ENCODE peak calls at places on chromosomes 7 and 10, in four cellular contexts. One of them, this sample, is unnamed.

GRCh38 chr10:48333856-48334255 is 27.4 kb downstream of the MAPK8 start:
- DNase-seq in uterus: no peak
- DNase-seq in adrenal gland: no peak
- DNase-seq in GM06990: no peak
- DNase-seq in this sample: no peak

GRCh38 chr10:22477365-22478287 is 132.3 kb downstream of the SPAG6 start:
- DNase-seq in GM06990: no peak
- DNase-seq in uterus: no peak
- DNase-seq in adrenal gland: no peak
- DNase-seq in this sample: no peak

GRCh38 chr10:118832242-118832651 is 77.5 kb upstream of the CACUL1 start:
- DNase-seq in adrenal gland: peak
- DNase-seq in uterus: peak
- DNase-seq in GM06990: no peak
- DNase-seq in this sample: no peak

GRCh38 chr10:125116652-125117310 is 43.6 kb downstream of the CTBP2 start:
- DNase-seq in uterus: no peak
- DNase-seq in GM06990: no peak
- DNase-seq in adrenal gland: no peak
- DNase-seq in this sample: no peak

GRCh38 chr7:211715-212058 is 19.3 kb downstream of the FAM20C start:
- DNase-seq in adrenal gland: no peak
- DNase-seq in GM06990: no peak
- DNase-seq in uterus: no peak
- DNase-seq in this sample: no peak

GRCh38 chr7:116150588-116150987 is 59.8 kb upstream of the TES start:
- DNase-seq in adrenal gland: no peak
- DNase-seq in uterus: no peak
- DNase-seq in GM06990: peak
- DNase-seq in this sample: no peak

GRCh38 chr10:119517235-119518141 is 25.0 kb downstream of the RGS10 start:
- DNase-seq in adrenal gland: peak
- DNase-seq in uterus: no peak
- DNase-seq in GM06990: peak
- DNase-seq in this sample: peak

GRCh38 chr10:27600915-27601314 is 96.8 kb downstream of the RAB18 start:
- DNase-seq in GM06990: no peak
- DNase-seq in uterus: no peak
- DNase-seq in adrenal gland: no peak
- DNase-seq in this sample: no peak

GRCh38 chr7:70894799-70895198 is 237.1 kb upstream of the GALNT17 start:
- DNase-seq in uterus: no peak
- DNase-seq in GM06990: no peak
- DNase-seq in adrenal gland: no peak
- DNase-seq in this sample: no peak

GRCh38 chr7:41029072-41029492 is 673.8 kb downstream of the INHBA start:
- DNase-seq in GM06990: no peak
- DNase-seq in adrenal gland: peak
- DNase-seq in uterus: no peak
- DNase-seq in this sample: no peak

GRCh38 chr7:47534322-47535032 is 47.4 kb downstream of the TNS3 start:
- DNase-seq in adrenal gland: no peak
- DNase-seq in GM06990: no peak
- DNase-seq in uterus: no peak
- DNase-seq in this sample: no peak

GRCh38 chr7:41699532-41699931 is 3.4 kb downstream of the INHBA start:
- DNase-seq in GM06990: no peak
- DNase-seq in uterus: peak
- DNase-seq in adrenal gland: no peak
- DNase-seq in this sample: no peak

GRCh38 chr7:6637544-6638229 is 569 bp downstream of the ZNF316 start:
- DNase-seq in adrenal gland: peak
- DNase-seq in uterus: no peak
- DNase-seq in GM06990: peak
- DNase-seq in this sample: peak

GRCh38 chr10:75261813-75262725 is 26.3 kb upstream of the COMTD1 start:
- DNase-seq in uterus: peak
- DNase-seq in adrenal gland: no peak
- DNase-seq in GM06990: no peak
- DNase-seq in this sample: no peak

GRCh38 chr7:3568516-3568915 is 267.5 kb downstream of the SDK1 start:
- DNase-seq in adrenal gland: no peak
- DNase-seq in GM06990: no peak
- DNase-seq in uterus: no peak
- DNase-seq in this sample: no peak

GRCh38 chr10:103765981-103766380 is 89.4 kb downstream of the SH3PXD2A start:
- DNase-seq in uterus: no peak
- DNase-seq in adrenal gland: peak
- DNase-seq in GM06990: no peak
- DNase-seq in this sample: peak

GRCh38 chr10:13450078-13450477 is 78.7 kb downstream of the BEND7 start:
- DNase-seq in adrenal gland: no peak
- DNase-seq in uterus: no peak
- DNase-seq in GM06990: no peak
- DNase-seq in this sample: no peak

GRCh38 chr10:13650961-13651360 is 64.2 kb downstream of the PRPF18 start:
- DNase-seq in uterus: no peak
- DNase-seq in GM06990: no peak
- DNase-seq in adrenal gland: no peak
- DNase-seq in this sample: no peak

GRCh38 chr7:266851-267840 is 22.8 kb upstream of the FOXL3 start:
- DNase-seq in GM06990: no peak
- DNase-seq in adrenal gland: peak
- DNase-seq in uterus: no peak
- DNase-seq in this sample: no peak

GRCh38 chr7:33511735-33512134 is 382.4 kb downstream of the BBS9 start:
- DNase-seq in uterus: no peak
- DNase-seq in adrenal gland: no peak
- DNase-seq in GM06990: no peak
- DNase-seq in this sample: no peak

GRCh38 chr10:11170993-11171416 is 153.3 kb downstream of the CELF2 start:
- DNase-seq in adrenal gland: no peak
- DNase-seq in GM06990: no peak
- DNase-seq in uterus: no peak
- DNase-seq in this sample: no peak

GRCh38 chr7:155858521-155859061 is 46.3 kb upstream of the SHH start:
- DNase-seq in GM06990: no peak
- DNase-seq in uterus: no peak
- DNase-seq in adrenal gland: peak
- DNase-seq in this sample: no peak

GRCh38 chr10:92970301-92971070 is 90.1 kb upstream of the CYP26C1 start:
- DNase-seq in GM06990: no peak
- DNase-seq in uterus: no peak
- DNase-seq in adrenal gland: no peak
- DNase-seq in this sample: no peak

GRCh38 chr10:64275774-64276173 is 754.6 kb downstream of the REEP3 start:
- DNase-seq in GM06990: no peak
- DNase-seq in adrenal gland: no peak
- DNase-seq in uterus: no peak
- DNase-seq in this sample: no peak

GRCh38 chr10:93947055-93947454 is 46.7 kb upstream of the PLCE1 start:
- DNase-seq in adrenal gland: no peak
- DNase-seq in GM06990: no peak
- DNase-seq in uterus: no peak
- DNase-seq in this sample: no peak

GRCh38 chr7:55013851-55014250 is 5.0 kb upstream of the EGFR start:
- DNase-seq in uterus: no peak
- DNase-seq in adrenal gland: no peak
- DNase-seq in GM06990: no peak
- DNase-seq in this sample: no peak

GRCh38 chr10:28020080-28020860 is 21.4 kb upstream of the ODAD2 start:
- DNase-seq in uterus: peak
- DNase-seq in adrenal gland: no peak
- DNase-seq in GM06990: no peak
- DNase-seq in this sample: no peak

GRCh38 chr7:37694208-37695080 is 10.9 kb downstream of the GPR141 start:
- DNase-seq in adrenal gland: peak
- DNase-seq in uterus: no peak
- DNase-seq in GM06990: no peak
- DNase-seq in this sample: no peak

GRCh38 chr10:86670290-86670811 is 2.0 kb downstream of the LDB3 start:
- DNase-seq in GM06990: no peak
- DNase-seq in adrenal gland: no peak
- DNase-seq in uterus: no peak
- DNase-seq in this sample: no peak

GRCh38 chr7:117171106-117171505 is 151.8 kb downstream of the WNT2 start:
- DNase-seq in uterus: no peak
- DNase-seq in GM06990: no peak
- DNase-seq in adrenal gland: no peak
- DNase-seq in this sample: no peak

GRCh38 chr7:82715344-82715743 is 271.8 kb upstream of the CACNA2D1 start:
- DNase-seq in uterus: no peak
- DNase-seq in GM06990: no peak
- DNase-seq in adrenal gland: no peak
- DNase-seq in this sample: no peak

GRCh38 chr7:123615344-123615743 is 13.7 kb downstream of the ASB15 start:
- DNase-seq in GM06990: no peak
- DNase-seq in uterus: no peak
- DNase-seq in adrenal gland: no peak
- DNase-seq in this sample: no peak

GRCh38 chr7:87878208-87878735 is 2.0 kb downstream of the DBF4 start:
- DNase-seq in adrenal gland: no peak
- DNase-seq in uterus: no peak
- DNase-seq in GM06990: no peak
- DNase-seq in this sample: no peak

DNA sequence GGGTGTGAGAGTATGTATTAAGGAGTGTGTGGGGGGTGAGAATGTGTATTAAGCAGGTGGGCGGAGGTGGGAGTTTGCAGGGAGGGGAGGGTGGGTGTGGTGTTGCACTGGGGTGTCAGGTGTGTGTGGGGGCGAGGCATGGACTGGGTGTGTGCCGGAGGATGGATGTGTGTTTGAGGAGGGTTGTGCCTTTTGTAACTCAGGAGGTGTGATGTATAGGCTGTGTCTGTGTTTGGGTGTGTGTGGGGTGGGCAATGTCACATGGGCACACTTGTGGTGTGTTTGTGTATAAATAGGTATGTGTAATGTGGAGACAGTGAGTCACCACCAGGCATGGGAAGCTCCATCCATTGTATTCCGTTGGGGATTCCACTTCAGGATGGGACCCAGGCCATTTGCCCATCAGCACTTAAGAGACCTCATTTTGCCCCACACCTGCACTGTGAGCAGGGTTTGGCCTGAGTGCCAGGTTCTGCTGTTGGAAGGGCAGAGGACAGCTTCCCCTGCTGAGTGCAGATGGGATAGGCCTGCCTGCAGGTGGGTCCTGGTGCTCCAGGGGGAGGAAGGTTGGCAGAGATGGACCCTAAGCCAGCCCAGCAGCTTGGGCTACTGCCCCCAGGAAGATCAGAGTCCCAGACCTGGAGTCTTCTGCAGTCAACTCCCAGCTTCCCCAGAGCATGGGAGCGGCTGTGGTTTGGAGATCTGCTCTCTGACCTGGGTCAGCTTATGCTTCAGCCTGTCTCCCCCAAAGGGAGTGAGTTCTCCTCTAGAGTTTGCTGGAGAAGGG is 5.9 kb downstream of the UNC5B start:
- DNase-seq in adrenal gland: no peak
- DNase-seq in GM06990: no peak
- DNase-seq in uterus: no peak
- DNase-seq in this sample: no peak
- H3K4me3 ChIP-seq in adrenal gland: no peak
- H3K4me3 ChIP-seq in GM06990: no peak
- H3K4me3 ChIP-seq in uterus: no peak
- H3K4me3 ChIP-seq in this sample: no peak

GRCh38 chr7:16812542-16813231 is 7.9 kb upstream of the AGR2 start:
- DNase-seq in GM06990: no peak
- DNase-seq in adrenal gland: no peak
- DNase-seq in uterus: no peak
- DNase-seq in this sample: no peak
- H3K4me3 ChIP-seq in GM06990: no peak
- H3K4me3 ChIP-seq in adrenal gland: no peak
- H3K4me3 ChIP-seq in uterus: no peak
- H3K4me3 ChIP-seq in this sample: no peak

GRCh38 chr10:61452655-61453641 is at the start of gene TMEM26:
- DNase-seq in GM06990: peak
- DNase-seq in adrenal gland: peak
- DNase-seq in uterus: peak
- DNase-seq in this sample: no peak
- H3K4me3 ChIP-seq in GM06990: no peak
- H3K4me3 ChIP-seq in adrenal gland: peak
- H3K4me3 ChIP-seq in uterus: peak
- H3K4me3 ChIP-seq in this sample: no peak

GRCh38 chr7:56537477-56537876 is 421.3 kb upstream of the NUPR2 start:
- DNase-seq in GM06990: no peak
- DNase-seq in uterus: no peak
- DNase-seq in adrenal gland: no peak
- DNase-seq in this sample: no peak

GRCh38 chr7:56538541-56539429 is 422.6 kb upstream of the NUPR2 start:
- DNase-seq in GM06990: no peak
- DNase-seq in uterus: no peak
- DNase-seq in adrenal gland: no peak
- DNase-seq in this sample: no peak

GRCh38 chr7:56537952-56538351 is 421.7 kb upstream of the NUPR2 start:
- DNase-seq in adrenal gland: no peak
- DNase-seq in GM06990: no peak
- DNase-seq in uterus: no peak
- DNase-seq in this sample: no peak
- H3K4me3 ChIP-seq in adrenal gland: no peak
- H3K4me3 ChIP-seq in GM06990: no peak
- H3K4me3 ChIP-seq in uterus: no peak
- H3K4me3 ChIP-seq in this sample: no peak

DNA sequence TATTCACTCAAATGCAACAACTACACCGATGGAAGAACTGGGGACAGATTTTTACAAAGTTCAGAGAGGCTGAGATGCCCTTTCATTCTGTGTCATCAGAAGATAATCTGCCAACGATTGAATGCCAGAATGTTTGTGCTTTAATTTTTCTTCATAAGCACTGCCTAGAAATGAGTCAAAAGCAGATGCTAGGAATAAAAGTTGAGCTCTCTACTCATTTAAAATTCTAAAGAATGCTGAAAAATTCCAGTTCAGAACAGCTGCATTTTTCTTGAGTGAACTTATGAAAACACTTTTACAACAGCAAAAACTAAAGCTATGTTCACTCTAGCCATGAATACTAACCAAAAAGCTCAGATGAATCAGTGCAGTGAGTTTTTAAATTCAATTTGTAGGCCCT is 22.3 kb upstream of the FAM133B start:
- DNase-seq in GM06990: no peak
- DNase-seq in uterus: no peak
- DNase-seq in adrenal gland: no peak
- DNase-seq in this sample: no peak
- H3K4me3 ChIP-seq in GM06990: no peak
- H3K4me3 ChIP-seq in uterus: no peak
- H3K4me3 ChIP-seq in adrenal gland: no peak
- H3K4me3 ChIP-seq in this sample: no peak

This sample was measured in CD4-positive, CD25-positive, alpha-beta regulatory T cell.